ENCODE peak calls at places on chromosomes 11 and 22, in four cellular contexts. G, O, H and Q are unnamed samples.

GRCh38 chr22:48605856-48606255 is 1221.8 kb downstream of the BRD1 start:
- DNase-seq in H (no peak), G (no peak), O (peak), Q (no peak)

GRCh38 chr11:111378773-111379499 is at the start of gene POU2AF1:
- DNase-seq in H (peak), O (peak), G (no peak), Q (peak)

GRCh38 chr22:42734406-42734805 is 13.7 kb upstream of the A4GALT start:
- DNase-seq in O (no peak), H (no peak), G (no peak), Q (peak)

GRCh38 chr11:58000699-58001098 is 23.0 kb upstream of the OR9Q1 start:
- DNase-seq in O (no peak), G (no peak), H (no peak), Q (no peak)

GRCh38 chr11:1455763-1456060 is 30.9 kb downstream of the MOB2 start:
- DNase-seq in H (no peak), G (no peak), O (no peak), Q (no peak)

GRCh38 chr11:100932474-100933100 is 197.0 kb downstream of the PGR start:
- DNase-seq in H (peak), G (no peak), O (peak), Q (no peak)

GRCh38 chr11:113859665-113860064 is 15.7 kb downstream of the USP28 start:
- DNase-seq in H (no peak), O (no peak), G (no peak), Q (peak)

GRCh38 chr11:43467958-43468357 is 109.2 kb downstream of the TTC17 start:
- DNase-seq in H (no peak), O (no peak), G (no peak), Q (no peak)

GRCh38 chr11:31959711-31960110 is 131.2 kb upstream of the RCN1 start:
- DNase-seq in H (peak), O (no peak), G (no peak), Q (no peak)

GRCh38 chr11:61826930-61827572 is 1.0 kb upstream of the FADS2 start:
- DNase-seq in O (no peak), G (no peak), H (no peak), Q (peak)
- TF ChIP-seq CTCF in O (no peak), G (no peak), H (no peak), Q (no peak)

GRCh38 chr11:62464655-62465054 is 45.8 kb downstream of the SCGB1A1 start:
- DNase-seq in G (no peak), H (no peak), O (peak), Q (no peak)
- TF ChIP-seq CTCF in G (no peak), H (no peak), O (no peak), Q (peak)

GRCh38 chr22:20746466-20747189 is 27.3 kb upstream of the SERPIND1 start:
- DNase-seq in G (no peak), O (no peak), H (no peak), Q (no peak)
- TF ChIP-seq CTCF in G (no peak), O (no peak), H (no peak), Q (no peak)

DNA sequence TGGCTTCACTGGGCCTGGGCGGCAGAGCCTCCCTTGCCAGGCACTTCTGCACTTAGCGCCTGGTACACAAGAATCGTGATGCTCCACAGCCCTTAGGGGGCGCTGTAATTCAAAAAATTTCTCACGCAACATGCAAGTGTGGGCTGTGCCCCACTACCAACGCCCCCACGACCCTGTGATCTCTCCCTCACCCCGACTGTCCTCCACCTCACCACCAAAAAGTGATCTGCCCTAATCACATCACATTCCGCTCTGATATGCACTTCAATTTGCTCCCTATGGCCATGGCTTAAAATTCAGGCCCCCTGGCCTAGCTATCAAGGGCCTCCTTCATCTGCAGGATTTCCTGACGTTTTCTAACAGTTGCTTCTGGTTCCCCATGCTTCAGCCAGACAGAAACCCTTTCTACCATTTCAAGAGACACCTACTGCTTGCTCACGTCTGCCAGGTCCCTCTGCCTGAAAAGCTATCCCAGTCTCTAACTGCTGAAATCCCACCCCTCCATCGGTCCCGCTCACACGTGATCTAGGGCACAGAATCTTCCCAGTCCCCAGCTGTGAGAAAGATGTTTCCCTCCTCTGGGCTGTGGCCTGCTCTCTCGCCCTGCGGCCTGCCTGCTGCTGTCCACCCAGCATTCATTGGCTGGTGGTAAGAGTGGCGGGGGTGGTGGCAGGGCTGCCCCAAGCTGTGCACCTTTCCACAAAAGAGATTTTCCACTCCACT is 27.9 kb upstream of the LRRC32 start:
- DNase-seq in O (no peak), H (no peak), G (no peak), Q (no peak)
- TF ChIP-seq CTCF in O (peak), H (peak), G (peak), Q (no peak)

GRCh38 chr22:19942886-19943664 is 1.5 kb upstream of the TXNRD2 start:
- DNase-seq in G (peak), O (no peak), H (peak), Q (no peak)

GRCh38 chr22:19942071-19942885 is 660 bp upstream of the TXNRD2 start:
- DNase-seq in G (peak), H (peak), O (peak), Q (no peak)

GRCh38 chr22:19943665-19944026 is 2.0 kb upstream of the TXNRD2 start:
- DNase-seq in H (peak), G (peak), O (peak), Q (no peak)

GRCh38 chr22:19951351-19951750 is 9.7 kb upstream of the TXNRD2 start:
- DNase-seq in G (no peak), O (no peak), H (no peak), Q (peak)

DNA sequence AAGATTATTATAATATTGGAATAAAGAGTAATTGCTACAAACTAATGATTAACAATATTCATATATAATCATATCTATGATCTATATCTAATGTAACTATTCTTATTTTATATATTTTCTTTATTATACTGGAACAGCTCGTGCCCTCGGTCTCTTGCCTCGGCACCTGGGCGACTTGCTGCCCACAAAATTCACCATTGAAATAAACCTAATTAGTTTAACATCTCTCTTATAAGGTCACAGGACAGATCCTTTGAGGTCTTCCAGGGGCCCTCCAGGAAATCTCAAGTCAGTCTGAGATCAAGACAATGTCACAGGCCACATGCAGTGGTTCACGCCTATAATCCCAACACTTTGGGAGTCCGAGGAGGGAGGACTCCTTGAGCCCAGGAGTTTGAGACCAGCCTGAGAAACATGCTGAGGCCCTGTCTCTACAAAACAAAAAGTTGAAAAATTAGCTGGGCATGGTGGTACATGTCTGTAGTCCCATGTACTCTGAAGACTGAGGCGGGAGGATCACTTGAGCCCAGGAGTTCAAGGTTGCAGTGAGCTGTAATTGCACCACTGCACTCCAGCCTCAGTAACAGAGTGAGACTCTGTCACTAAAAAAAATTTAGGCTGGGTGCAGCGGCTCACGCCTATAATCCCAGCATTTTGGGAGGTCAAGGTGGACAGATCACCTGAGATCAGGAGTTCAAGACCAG is 6.6 kb upstream of the TXNRD2 start:
- DNase-seq in G (no peak), H (no peak), O (no peak), Q (no peak)
- TF ChIP-seq CTCF in G (no peak), H (no peak), O (no peak), Q (no peak)

GRCh38 chr22:25750569-25751173 is 8.7 kb downstream of the MYO18B start:
- DNase-seq in H (peak), O (no peak), G (no peak), Q (no peak)
- TF ChIP-seq CTCF in H (no peak), O (no peak), G (no peak), Q (no peak)

DNA sequence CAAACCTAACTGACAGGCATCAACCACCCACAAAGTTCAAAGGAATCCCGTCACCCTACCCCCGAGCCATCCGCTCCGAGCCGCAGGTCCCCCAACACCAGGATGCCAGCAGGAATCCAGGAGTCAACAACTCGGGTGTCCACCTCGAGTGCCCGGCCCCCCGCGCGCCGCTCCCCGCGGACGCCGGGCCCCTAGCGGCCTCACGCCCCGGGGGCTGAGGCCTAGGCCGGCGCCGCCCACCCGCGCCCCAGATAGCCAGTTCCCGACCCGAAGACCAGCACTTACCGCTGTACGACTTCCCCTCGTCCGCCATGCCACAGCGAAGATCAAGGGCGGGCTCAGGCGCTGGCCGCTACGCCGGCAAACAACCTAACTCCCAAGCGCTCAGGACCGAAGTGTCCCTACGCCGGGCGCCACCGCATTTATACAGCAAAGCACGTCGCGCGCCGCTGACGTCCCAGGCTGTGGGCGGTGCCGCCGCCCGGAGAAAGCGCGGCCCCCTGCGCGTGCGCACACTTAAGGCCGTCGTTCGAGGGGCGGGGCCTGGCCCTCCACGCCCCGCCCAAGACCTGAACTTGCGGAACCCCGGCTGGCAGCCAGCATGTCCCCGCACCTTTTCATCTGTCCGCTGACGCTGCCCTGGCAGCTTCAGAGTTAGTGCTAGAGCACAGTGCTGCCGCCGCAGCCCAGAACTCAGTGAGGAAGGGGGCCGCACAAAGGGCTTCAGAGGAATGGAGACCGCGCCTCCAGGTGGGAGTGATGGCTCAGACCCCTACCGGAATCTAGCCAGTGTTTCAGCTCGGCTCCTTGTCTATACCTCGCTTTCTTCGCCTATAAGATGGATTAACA is at the start of gene NXF1:
- DNase-seq in G (peak), O (peak), H (peak), Q (peak)
- TF ChIP-seq CTCF in G (peak), O (peak), H (peak), Q (no peak)